ENCODE peak calls at places on chromosomes 5 and 9, in nine cellular contexts. One of them, this sample, is unnamed.

GRCh38 chr5:143071927-143072326 is 301.8 kb downstream of the ARHGAP26 start:
- DNase-seq in BE2C: no peak
- DNase-seq in GM12865: no peak
- DNase-seq in epithelial cell of proximal tubule: no peak
- DNase-seq in H7: no peak
- DNase-seq in fibroblast of mammary gland: no peak
- DNase-seq in foreskin fibroblast: no peak
- DNase-seq in psoas muscle: no peak
- DNase-seq in fibroblast of pulmonary artery: no peak
- DNase-seq in this sample: no peak

GRCh38 chr5:23025604-23026003 is 172.5 kb upstream of the CDH12 start:
- DNase-seq in foreskin fibroblast: no peak
- DNase-seq in H7: no peak
- DNase-seq in epithelial cell of proximal tubule: no peak
- DNase-seq in BE2C: no peak
- DNase-seq in fibroblast of pulmonary artery: no peak
- DNase-seq in GM12865: no peak
- DNase-seq in fibroblast of mammary gland: no peak
- DNase-seq in psoas muscle: no peak
- DNase-seq in this sample: no peak

GRCh38 chr5:133825631-133826289 is 142.7 kb downstream of the C5orf15 start:
- DNase-seq in GM12865: peak; percentile 66
- DNase-seq in BE2C: peak; percentile 89
- DNase-seq in epithelial cell of proximal tubule: no peak
- DNase-seq in foreskin fibroblast: no peak
- DNase-seq in fibroblast of mammary gland: no peak
- DNase-seq in fibroblast of pulmonary artery: no peak
- DNase-seq in psoas muscle: peak; percentile 35
- DNase-seq in H7: no peak
- DNase-seq in this sample: peak; percentile 71

GRCh38 chr5:142934335-142934734 is 164.2 kb downstream of the ARHGAP26 start:
- DNase-seq in foreskin fibroblast: no peak
- DNase-seq in GM12865: no peak
- DNase-seq in epithelial cell of proximal tubule: no peak
- DNase-seq in H7: no peak
- DNase-seq in BE2C: no peak
- DNase-seq in fibroblast of mammary gland: no peak
- DNase-seq in psoas muscle: no peak
- DNase-seq in fibroblast of pulmonary artery: no peak
- DNase-seq in this sample: no peak

GRCh38 chr9:86751207-86751606 is 196.1 kb downstream of the GAS1 start:
- DNase-seq in fibroblast of mammary gland: peak; percentile 71
- DNase-seq in BE2C: no peak
- DNase-seq in foreskin fibroblast: no peak
- DNase-seq in epithelial cell of proximal tubule: no peak
- DNase-seq in H7: no peak
- DNase-seq in fibroblast of pulmonary artery: peak; percentile 10
- DNase-seq in GM12865: no peak
- DNase-seq in psoas muscle: peak; percentile 20
- DNase-seq in this sample: no peak

GRCh38 chr9:69931340-69931739 is 110.7 kb downstream of the CFAP95 start:
- DNase-seq in H7: no peak
- DNase-seq in fibroblast of pulmonary artery: peak; percentile 46
- DNase-seq in epithelial cell of proximal tubule: no peak
- DNase-seq in GM12865: no peak
- DNase-seq in psoas muscle: no peak
- DNase-seq in BE2C: peak; percentile 42
- DNase-seq in fibroblast of mammary gland: no peak
- DNase-seq in foreskin fibroblast: peak; percentile 37
- DNase-seq in this sample: no peak

GRCh38 chr5:104361932-104362331 is 799.3 kb upstream of the NUDT12 start:
- DNase-seq in psoas muscle: no peak
- DNase-seq in BE2C: no peak
- DNase-seq in fibroblast of pulmonary artery: no peak
- DNase-seq in fibroblast of mammary gland: no peak
- DNase-seq in epithelial cell of proximal tubule: no peak
- DNase-seq in foreskin fibroblast: no peak
- DNase-seq in H7: no peak
- DNase-seq in GM12865: peak; percentile 29
- DNase-seq in this sample: no peak

GRCh38 chr5:76050131-76050530 is 33.1 kb upstream of the SV2C start:
- DNase-seq in foreskin fibroblast: no peak
- DNase-seq in epithelial cell of proximal tubule: no peak
- DNase-seq in fibroblast of mammary gland: no peak
- DNase-seq in GM12865: no peak
- DNase-seq in fibroblast of pulmonary artery: no peak
- DNase-seq in BE2C: no peak
- DNase-seq in H7: no peak
- DNase-seq in psoas muscle: no peak
- DNase-seq in this sample: no peak

GRCh38 chr9:136882109-136882946 is 4.0 kb upstream of the TRAF2 start:
- DNase-seq in fibroblast of pulmonary artery: peak; percentile 73
- DNase-seq in psoas muscle: peak; percentile 82
- DNase-seq in epithelial cell of proximal tubule: peak; percentile 43
- DNase-seq in H7: peak; percentile 64
- DNase-seq in GM12865: peak; percentile 90
- DNase-seq in foreskin fibroblast: peak; percentile 78
- DNase-seq in BE2C: no peak
- DNase-seq in fibroblast of mammary gland: peak; percentile 85
- DNase-seq in this sample: no peak

GRCh38 chr5:132055808-132056609 is 4.4 kb upstream of the IL3 start:
- DNase-seq in fibroblast of mammary gland: no peak
- DNase-seq in epithelial cell of proximal tubule: no peak
- DNase-seq in BE2C: no peak
- DNase-seq in foreskin fibroblast: no peak
- DNase-seq in fibroblast of pulmonary artery: no peak
- DNase-seq in GM12865: no peak
- DNase-seq in H7: peak; percentile 16
- DNase-seq in psoas muscle: no peak
- DNase-seq in this sample: peak; percentile 81

GRCh38 chr9:2876726-2877125 is 32.8 kb upstream of the PUM3 start:
- DNase-seq in epithelial cell of proximal tubule: no peak
- DNase-seq in fibroblast of mammary gland: no peak
- DNase-seq in fibroblast of pulmonary artery: no peak
- DNase-seq in foreskin fibroblast: no peak
- DNase-seq in psoas muscle: no peak
- DNase-seq in H7: no peak
- DNase-seq in GM12865: no peak
- DNase-seq in BE2C: no peak
- DNase-seq in this sample: no peak

GRCh38 chr9:134010774-134011173 is 14.5 kb upstream of the BRD3OS start:
- DNase-seq in BE2C: peak; percentile 75
- DNase-seq in GM12865: no peak
- DNase-seq in foreskin fibroblast: peak; percentile 48
- DNase-seq in fibroblast of mammary gland: no peak
- DNase-seq in H7: no peak
- DNase-seq in fibroblast of pulmonary artery: no peak
- DNase-seq in psoas muscle: no peak
- DNase-seq in epithelial cell of proximal tubule: no peak
- DNase-seq in this sample: no peak

GRCh38 chr5:135025730-135026644 is 8.0 kb downstream of the PITX1 start:
- DNase-seq in psoas muscle: no peak
- DNase-seq in fibroblast of mammary gland: no peak
- DNase-seq in fibroblast of pulmonary artery: no peak
- DNase-seq in BE2C: no peak
- DNase-seq in foreskin fibroblast: no peak
- DNase-seq in H7: no peak
- DNase-seq in epithelial cell of proximal tubule: no peak
- DNase-seq in GM12865: no peak
- DNase-seq in this sample: no peak

GRCh38 chr5:172091956-172092732 is 85.7 kb upstream of the FBXW11 start:
- DNase-seq in H7: peak; percentile 54
- DNase-seq in fibroblast of mammary gland: no peak
- DNase-seq in fibroblast of pulmonary artery: no peak
- DNase-seq in epithelial cell of proximal tubule: no peak
- DNase-seq in BE2C: no peak
- DNase-seq in psoas muscle: no peak
- DNase-seq in GM12865: no peak
- DNase-seq in foreskin fibroblast: no peak
- DNase-seq in this sample: no peak

GRCh38 chr5:71757590-71758543 is 38.8 kb downstream of the CARTPT start:
- DNase-seq in fibroblast of mammary gland: peak; percentile 78
- DNase-seq in epithelial cell of proximal tubule: peak; percentile 56
- DNase-seq in fibroblast of pulmonary artery: peak; percentile 83
- DNase-seq in GM12865: peak; percentile 76
- DNase-seq in foreskin fibroblast: peak; percentile 89
- DNase-seq in H7: peak; percentile 41
- DNase-seq in BE2C: peak; percentile 75
- DNase-seq in psoas muscle: peak; percentile 36
- DNase-seq in this sample: peak; percentile 9

GRCh38 chr5:154402611-154403010 is 43.2 kb upstream of the SAP30L start:
- DNase-seq in GM12865: no peak
- DNase-seq in foreskin fibroblast: no peak
- DNase-seq in fibroblast of pulmonary artery: no peak
- DNase-seq in H7: no peak
- DNase-seq in BE2C: no peak
- DNase-seq in psoas muscle: no peak
- DNase-seq in epithelial cell of proximal tubule: no peak
- DNase-seq in fibroblast of mammary gland: no peak
- DNase-seq in this sample: no peak

GRCh38 chr9:95005276-95006141 is 279.0 kb downstream of the AOPEP start:
- DNase-seq in H7: peak; percentile 58
- DNase-seq in fibroblast of mammary gland: no peak
- DNase-seq in fibroblast of pulmonary artery: no peak
- DNase-seq in BE2C: no peak
- DNase-seq in epithelial cell of proximal tubule: no peak
- DNase-seq in GM12865: no peak
- DNase-seq in psoas muscle: no peak
- DNase-seq in foreskin fibroblast: no peak
- DNase-seq in this sample: no peak

GRCh38 chr5:115634343-115635132 is 8.7 kb upstream of the TMED7 start:
- DNase-seq in foreskin fibroblast: peak; percentile 92
- DNase-seq in fibroblast of pulmonary artery: peak; percentile 85
- DNase-seq in epithelial cell of proximal tubule: no peak
- DNase-seq in BE2C: peak; percentile 88
- DNase-seq in fibroblast of mammary gland: peak; percentile 81
- DNase-seq in GM12865: peak; percentile 93
- DNase-seq in H7: peak; percentile 78
- DNase-seq in psoas muscle: peak; percentile 86
- DNase-seq in this sample: peak; percentile 81

GRCh38 chr5:58493136-58493535 is 1.9 kb downstream of the GAPT start:
- DNase-seq in H7: no peak
- DNase-seq in GM12865: no peak
- DNase-seq in epithelial cell of proximal tubule: no peak
- DNase-seq in fibroblast of pulmonary artery: no peak
- DNase-seq in BE2C: no peak
- DNase-seq in psoas muscle: no peak
- DNase-seq in fibroblast of mammary gland: no peak
- DNase-seq in foreskin fibroblast: no peak
- DNase-seq in this sample: no peak
- H3K4me3 ChIP-seq in H7: no peak overlapping the region
- H3K4me3 ChIP-seq in GM12865: no peak overlapping the region
- H3K4me3 ChIP-seq in epithelial cell of proximal tubule: no peak overlapping the region
- H3K4me3 ChIP-seq in fibroblast of pulmonary artery: no peak overlapping the region
- H3K4me3 ChIP-seq in BE2C: no peak overlapping the region
- H3K4me3 ChIP-seq in psoas muscle: no peak overlapping the region
- H3K4me3 ChIP-seq in fibroblast of mammary gland: no peak overlapping the region
- H3K4me3 ChIP-seq in foreskin fibroblast: no peak overlapping the region
- H3K4me3 ChIP-seq in this sample: no peak overlapping the region

DNA sequence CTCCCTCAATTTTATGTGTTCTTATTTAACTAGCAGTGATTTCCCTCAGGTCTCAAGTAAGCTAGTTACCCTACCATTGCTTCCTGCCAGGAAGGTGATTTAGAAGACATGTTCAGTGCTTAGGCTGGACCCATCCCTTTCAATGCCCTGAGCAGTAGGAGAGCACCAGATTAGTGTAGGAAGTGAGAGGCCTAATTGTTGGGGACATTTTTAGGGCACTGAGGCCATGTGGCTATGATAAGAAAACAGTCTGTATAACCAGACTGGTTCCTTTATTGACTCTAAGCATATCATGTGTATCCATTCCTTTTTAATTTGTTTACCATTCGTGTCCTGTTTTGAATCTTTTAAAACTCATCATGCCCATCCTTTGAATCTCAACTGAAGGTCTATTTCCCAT is 312.3 kb upstream of the PRR16 start:
- DNase-seq in H7: no peak
- DNase-seq in psoas muscle: no peak
- DNase-seq in BE2C: no peak
- DNase-seq in fibroblast of mammary gland: no peak
- DNase-seq in GM12865: no peak
- DNase-seq in fibroblast of pulmonary artery: no peak
- DNase-seq in foreskin fibroblast: peak; percentile 22
- DNase-seq in epithelial cell of proximal tubule: no peak
- DNase-seq in this sample: no peak
- H3K4me3 ChIP-seq in H7: no peak overlapping the region
- H3K4me3 ChIP-seq in psoas muscle: no peak overlapping the region
- H3K4me3 ChIP-seq in BE2C: no peak overlapping the region
- H3K4me3 ChIP-seq in fibroblast of mammary gland: no peak overlapping the region
- H3K4me3 ChIP-seq in GM12865: no peak overlapping the region
- H3K4me3 ChIP-seq in fibroblast of pulmonary artery: no peak overlapping the region
- H3K4me3 ChIP-seq in foreskin fibroblast: no peak overlapping the region
- H3K4me3 ChIP-seq in epithelial cell of proximal tubule: no peak overlapping the region
- H3K4me3 ChIP-seq in this sample: no peak overlapping the region

DNA sequence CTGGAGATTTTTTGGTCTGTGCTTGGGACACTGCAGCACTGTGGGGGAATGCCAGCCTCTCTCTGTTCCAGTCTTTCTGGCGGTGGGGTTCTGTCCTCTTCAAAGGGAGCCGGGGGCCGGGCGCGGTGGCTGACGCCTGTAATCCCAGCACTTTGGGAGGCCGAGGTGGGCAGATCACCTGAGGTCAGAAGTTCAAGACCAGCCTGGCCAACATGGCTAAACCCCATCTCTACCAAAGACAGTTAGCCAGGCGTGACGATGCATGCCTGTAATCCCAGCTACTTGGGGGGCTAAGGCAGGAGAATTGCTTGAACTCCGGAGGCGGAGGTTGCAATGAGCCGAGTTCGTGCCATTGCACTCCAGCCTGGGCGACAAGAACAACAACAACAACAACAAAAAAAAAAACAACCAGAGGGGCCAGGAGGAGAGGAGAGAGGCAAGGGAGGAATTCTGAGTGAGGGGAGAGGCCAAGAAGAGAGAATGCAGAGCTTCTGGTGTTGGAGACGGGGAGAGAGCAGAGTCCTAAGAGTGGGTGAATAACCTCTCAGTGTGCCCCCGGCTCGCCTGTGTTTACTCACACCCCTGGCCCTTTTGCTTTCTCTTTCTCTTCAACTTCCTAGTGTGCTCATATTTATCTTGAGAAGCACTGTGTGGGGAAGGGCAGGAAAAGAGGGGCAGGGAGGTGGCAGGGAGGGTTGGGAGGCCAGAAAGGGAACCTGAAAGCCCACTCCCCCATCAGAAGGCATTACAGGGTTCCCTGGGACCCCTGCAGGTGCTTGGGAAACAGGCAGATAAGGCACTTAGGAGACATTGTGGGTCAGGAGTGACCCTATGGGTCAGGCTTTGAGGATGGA is 3.2 kb upstream of the SET start:
- DNase-seq in H7: peak; percentile 28
- DNase-seq in fibroblast of pulmonary artery: no peak
- DNase-seq in psoas muscle: no peak
- DNase-seq in fibroblast of mammary gland: no peak
- DNase-seq in epithelial cell of proximal tubule: no peak
- DNase-seq in BE2C: no peak
- DNase-seq in GM12865: peak; percentile 48
- DNase-seq in foreskin fibroblast: no peak
- DNase-seq in this sample: no peak
- H3K4me3 ChIP-seq in H7: peak overlapping the region; percentile 74
- H3K4me3 ChIP-seq in fibroblast of pulmonary artery: no peak overlapping the region
- H3K4me3 ChIP-seq in psoas muscle: no peak overlapping the region
- H3K4me3 ChIP-seq in fibroblast of mammary gland: no peak overlapping the region
- H3K4me3 ChIP-seq in epithelial cell of proximal tubule: peak overlapping the region; percentile 95
- H3K4me3 ChIP-seq in BE2C: no peak overlapping the region
- H3K4me3 ChIP-seq in GM12865: peak overlapping the region; percentile 87
- H3K4me3 ChIP-seq in foreskin fibroblast: no peak overlapping the region
- H3K4me3 ChIP-seq in this sample: no peak overlapping the region

GRCh38 chr5:37571974-37572373 is 192.9 kb downstream of the WDR70 start:
- DNase-seq in fibroblast of mammary gland: no peak
- DNase-seq in fibroblast of pulmonary artery: no peak
- DNase-seq in H7: no peak
- DNase-seq in psoas muscle: no peak
- DNase-seq in BE2C: no peak
- DNase-seq in foreskin fibroblast: no peak
- DNase-seq in GM12865: no peak
- DNase-seq in epithelial cell of proximal tubule: no peak
- DNase-seq in this sample: no peak
- H3K4me3 ChIP-seq in fibroblast of mammary gland: no peak overlapping the region
- H3K4me3 ChIP-seq in fibroblast of pulmonary artery: no peak overlapping the region
- H3K4me3 ChIP-seq in H7: no peak overlapping the region
- H3K4me3 ChIP-seq in psoas muscle: no peak overlapping the region
- H3K4me3 ChIP-seq in BE2C: no peak overlapping the region
- H3K4me3 ChIP-seq in foreskin fibroblast: no peak overlapping the region
- H3K4me3 ChIP-seq in GM12865: no peak overlapping the region
- H3K4me3 ChIP-seq in epithelial cell of proximal tubule: no peak overlapping the region
- H3K4me3 ChIP-seq in this sample: no peak overlapping the region

This sample was measured in Jurkat, Clone E6-1.